ENCODE peak calls at places on chromosomes 1 and 21, in six cellular contexts. W, Z, N, U, R and Q are unnamed samples. For H3K4me1, the result is how much of the 10 kb centered on the place peaks cover.

GRCh38 chr1:151716771-151717631 is at the start of gene CELF3:
- DNase-seq in Z (no peak), N (no peak), W (peak), R (peak), U (no peak), Q (no peak)

GRCh38 chr1:45304311-45305081 is 22.2 kb upstream of the HPDL start:
- DNase-seq in U (no peak), N (no peak), W (peak), R (no peak), Z (no peak), Q (peak)

GRCh38 chr1:109796484-109797305 is 33.0 kb upstream of the EPS8L3 start:
- DNase-seq in U (no peak), Z (no peak), N (no peak), W (peak), R (no peak), Q (no peak)

GRCh38 chr1:161502181-161502580 is 3.1 kb upstream of the FCGR2A start:
- DNase-seq in U (no peak), W (no peak), N (no peak), Z (no peak), R (no peak), Q (no peak)

GRCh38 chr21:26982767-26983166 is 15.9 kb upstream of the ADAMTS5 start:
- DNase-seq in U (no peak), Z (peak), N (no peak), R (peak), W (peak), Q (peak)

GRCh38 chr1:189627427-189627826 is 850.2 kb downstream of the BRINP3 start:
- DNase-seq in U (no peak), N (no peak), R (no peak), W (no peak), Z (no peak), Q (peak)

GRCh38 chr1:222654849-222655248 is 37.0 kb downstream of the MIA3 start:
- DNase-seq in Z (no peak), W (no peak), U (no peak), R (peak), N (peak), Q (no peak)

GRCh38 chr1:13828454-13829151 is 128.6 kb downstream of the PRDM2 start:
- DNase-seq in W (no peak), R (no peak), N (no peak), U (peak), Z (no peak), Q (peak)

GRCh38 chr1:30834249-30834648 is 74.3 kb downstream of the SDC3 start:
- DNase-seq in U (no peak), N (no peak), Z (no peak), R (no peak), W (no peak), Q (no peak)

GRCh38 chr1:91806777-91807700 is 78.9 kb downstream of the TGFBR3 start:
- DNase-seq in W (peak), R (peak), N (peak), U (no peak), Z (no peak), Q (peak)

GRCh38 chr1:23013657-23014056 is 2.0 kb downstream of the TEX46 start:
- DNase-seq in N (no peak), Z (peak), W (no peak), U (no peak), R (no peak), Q (peak)

GRCh38 chr1:57111210-57111609 is 145.4 kb upstream of the C8B start:
- DNase-seq in N (no peak), U (no peak), W (no peak), R (no peak), Z (peak), Q (no peak)

GRCh38 chr1:174044418-174045222 is 22.5 kb upstream of the RC3H1 start:
- DNase-seq in W (no peak), U (no peak), R (no peak), N (no peak), Z (peak), Q (no peak)

GRCh38 chr1:54477153-54477561 is 70.9 kb upstream of the ACOT11 start:
- DNase-seq in Z (no peak), W (no peak), U (no peak), R (no peak), N (no peak), Q (no peak)

GRCh38 chr1:10517677-10517982 is 42.9 kb downstream of the PEX14 start:
- DNase-seq in N (no peak), U (no peak), W (no peak), Z (no peak), R (no peak), Q (no peak)

GRCh38 chr1:10515627-10516026 is 40.9 kb downstream of the PEX14 start:
- DNase-seq in R (no peak), U (no peak), W (no peak), Z (peak), N (no peak), Q (no peak)

GRCh38 chr1:10516925-10517676 is 42.4 kb downstream of the PEX14 start:
- DNase-seq in R (no peak), Z (no peak), N (no peak), W (no peak), U (no peak), Q (no peak)

GRCh38 chr1:10514490-10515235 is 39.9 kb downstream of the PEX14 start:
- DNase-seq in U (peak), R (peak), Z (peak), W (peak), N (no peak), Q (peak)

GRCh38 chr1:10516244-10516643 is 41.5 kb downstream of the PEX14 start:
- DNase-seq in Z (no peak), W (no peak), N (no peak), R (no peak), U (no peak), Q (no peak)
- H3K4me1 ChIP-seq in Z (under half), W (under half), N (under half), R (under half), U (under half), Q (under half)

GRCh38 chr1:101238681-101239094 is 1.9 kb downstream of the S1PR1 start:
- DNase-seq in U (peak), Z (peak), R (peak), W (peak), N (peak), Q (peak)

GRCh38 chr1:101238041-101238515 is 1.3 kb downstream of the S1PR1 start:
- DNase-seq in U (no peak), N (peak), R (no peak), Z (no peak), W (no peak), Q (no peak)

GRCh38 chr1:101236546-101237228 is at the start of gene S1PR1:
- DNase-seq in W (peak), N (peak), U (no peak), Z (peak), R (peak), Q (peak)

GRCh38 chr1:101235696-101236545 is 898 bp upstream of the S1PR1 start:
- DNase-seq in Z (peak), U (no peak), R (peak), N (peak), W (peak), Q (peak)

GRCh38 chr1:101237229-101237837 is 514 bp downstream of the S1PR1 start:
- DNase-seq in W (peak), N (peak), R (peak), U (no peak), Z (peak), Q (peak)
- TF ChIP-seq EZH2 in W (no peak), N (no peak), R (no peak), U (no peak), Z (no peak), Q (no peak)

GRCh38 chr1:28170036-28170596 is 6.4 kb downstream of the PTAFR start:
- DNase-seq in Z (peak), N (no peak), U (no peak), W (no peak), R (no peak), Q (peak)
- H3K9ac ChIP-seq in Z (no peak), N (no peak), U (no peak), W (no peak), R (no peak), Q (no peak)

GRCh38 chr1:61320575-61320974 is 238.2 kb downstream of the NFIA start:
- DNase-seq in R (no peak), N (no peak), U (no peak), Z (no peak), W (no peak), Q (no peak)

GRCh38 chr1:61322008-61322744 is 239.8 kb downstream of the NFIA start:
- DNase-seq in W (no peak), Z (peak), N (no peak), R (no peak), U (no peak), Q (peak)

GRCh38 chr1:61326713-61327112 is 244.4 kb downstream of the NFIA start:
- DNase-seq in R (no peak), Z (no peak), W (no peak), U (no peak), N (no peak), Q (no peak)

GRCh38 chr1:61323681-61324328 is 241.4 kb downstream of the NFIA start:
- DNase-seq in Z (peak), W (no peak), R (no peak), U (no peak), N (no peak), Q (peak)

GRCh38 chr1:61322769-61323168 is 240.4 kb downstream of the NFIA start:
- DNase-seq in N (no peak), R (no peak), W (no peak), Z (peak), U (no peak), Q (peak)
- H3K4me1 ChIP-seq in N (under half), R (under half), W (under half), Z (under half), U (under half), Q (under half)

GRCh38 chr1:2493691-2494322 is 17.7 kb downstream of the PLCH2 start:
- DNase-seq in W (no peak), Z (no peak), R (peak), N (no peak), U (no peak), Q (peak)
- TF ChIP-seq EZH2 in W (no peak), Z (no peak), R (no peak), N (no peak), U (no peak), Q (no peak)

DNA sequence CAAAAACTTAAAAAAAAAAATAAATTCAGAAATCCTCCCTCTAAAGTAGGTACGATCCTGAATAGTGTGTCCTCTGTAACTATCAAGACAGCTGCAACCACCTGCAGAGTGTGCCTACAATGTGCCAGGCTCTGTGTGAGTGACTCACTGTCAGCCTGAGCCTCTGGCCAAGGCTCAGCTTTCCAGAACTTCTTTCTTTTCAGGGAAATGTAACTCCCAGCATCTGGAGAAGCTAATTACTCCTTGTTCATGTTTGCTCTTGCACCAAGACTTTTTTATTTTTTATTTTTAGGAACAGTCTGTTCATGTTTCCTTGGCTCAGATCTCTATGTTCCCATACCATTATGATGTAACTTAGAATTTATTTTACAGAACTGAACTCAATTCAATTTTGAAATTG is 112.3 kb upstream of the ZNF648 start:
- DNase-seq in N (no peak), W (peak), R (no peak), U (no peak), Z (no peak), Q (no peak)
- H3K9ac ChIP-seq in N (no peak), W (no peak), R (no peak), U (no peak), Z (no peak), Q (no peak)

GRCh38 chr1:26361605-26362122 is 7.7 kb upstream of the CRYBG2 start:
- DNase-seq in R (no peak), W (no peak), U (no peak), Z (no peak), N (no peak), Q (no peak)

GRCh38 chr1:26360051-26360806 is 6.3 kb upstream of the CRYBG2 start:
- DNase-seq in W (no peak), R (no peak), U (no peak), N (no peak), Z (no peak), Q (no peak)

GRCh38 chr1:26358411-26359384 is 4.8 kb upstream of the CRYBG2 start:
- DNase-seq in W (no peak), R (no peak), Z (peak), U (peak), N (no peak), Q (peak)

GRCh38 chr1:26362331-26362730 is 8.4 kb upstream of the CRYBG2 start:
- DNase-seq in Z (no peak), W (no peak), N (no peak), U (no peak), R (no peak), Q (no peak)

DNA sequence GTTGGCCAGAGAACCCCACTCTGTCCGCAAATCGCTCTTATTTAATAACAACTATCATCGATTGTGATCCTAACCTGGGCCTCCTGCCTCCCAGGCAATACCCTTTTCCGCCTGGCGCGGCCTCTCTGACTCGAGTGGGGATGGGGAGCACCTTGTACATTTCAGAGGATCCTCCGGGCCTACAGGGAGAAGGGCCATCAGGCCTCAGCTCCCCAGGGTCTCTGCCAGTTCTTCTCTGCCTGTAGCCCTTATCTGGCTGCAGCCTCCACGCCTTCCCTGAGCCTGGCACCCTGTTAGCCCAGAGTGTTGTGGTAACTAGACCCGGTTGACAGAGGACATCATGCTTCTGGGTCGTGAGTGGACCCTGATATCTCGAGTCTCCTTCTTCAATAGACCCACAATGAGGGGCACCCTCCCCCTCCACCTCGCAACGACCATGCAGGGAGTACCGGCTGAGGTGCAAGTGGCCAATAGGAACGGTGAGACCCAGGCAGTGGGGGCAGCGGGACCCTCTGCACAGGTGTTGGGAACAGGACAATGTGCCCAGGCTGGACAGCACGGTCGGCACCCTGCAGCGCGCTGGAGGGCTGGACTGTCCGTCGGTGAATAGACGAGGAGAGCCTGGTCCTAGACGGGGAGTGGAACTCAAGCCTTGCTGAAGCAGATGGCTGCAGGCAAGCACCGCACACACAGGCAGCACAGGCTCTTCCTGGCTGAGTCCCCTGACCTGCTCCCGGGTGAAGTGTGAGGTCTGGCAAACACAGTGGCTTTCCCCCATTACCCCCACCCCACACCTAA is 7.1 kb upstream of the CRYBG2 start:
- DNase-seq in Z (no peak), R (no peak), W (no peak), N (no peak), U (no peak), Q (no peak)
- H3K4me1 ChIP-seq in Z (under half), R (under half), W (under half), N (under half), U (under half), Q (under half)

DNA sequence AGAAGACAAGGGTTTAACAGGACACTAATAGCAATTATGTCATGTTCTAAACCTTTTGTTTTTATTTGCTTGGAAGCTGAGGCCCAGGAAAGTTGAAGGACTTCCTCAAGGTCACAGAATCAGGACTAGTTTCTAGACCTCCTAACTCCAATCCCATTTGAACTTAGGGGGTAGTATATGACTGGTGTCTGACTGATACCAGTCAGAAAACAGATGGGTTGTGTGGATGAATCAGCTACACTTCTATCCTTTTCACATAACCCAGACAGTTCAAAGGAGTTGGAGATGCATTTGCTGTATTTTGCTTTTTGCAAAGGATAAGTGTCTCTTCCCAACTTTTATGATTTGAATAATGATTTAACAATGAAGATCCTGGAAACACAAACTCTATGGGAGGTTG is 322.5 kb downstream of the HLX start:
- DNase-seq in N (no peak), R (no peak), U (no peak), Z (no peak), W (no peak), Q (no peak)
- TF ChIP-seq EZH2 in N (no peak), R (no peak), U (no peak), Z (no peak), W (no peak), Q (no peak)